ENCODE peak calls at places on chromosomes 16 and 17, in nine cellular contexts. One of them, this sample, is unnamed.

GRCh38 chr17:46782250-46782953 is 36.1 kb downstream of the WNT3 start:
- DNase-seq in left ventricle myocardium inferior: no peak
- DNase-seq in stimulated activated CD8-positive, alpha-beta memory T cell treated with anti-CD3 and anti-CD28 coated beads, Interleukin-7, amount 100 ng/mL, for 24 hours: no peak
- DNase-seq in AG09309: no peak
- DNase-seq in NCI-H2029: no peak
- DNase-seq in NCI-H345: peak
- DNase-seq in foreskin melanocyte: no peak
- DNase-seq in kidney glomerular epithelial cell: no peak
- DNase-seq in GM04503: no peak
- DNase-seq in this sample: peak

GRCh38 chr17:29619251-29619650 is 3.5 kb downstream of the CORO6 start:
- DNase-seq in left ventricle myocardium inferior: no peak
- DNase-seq in stimulated activated CD8-positive, alpha-beta memory T cell treated with anti-CD3 and anti-CD28 coated beads, Interleukin-7, amount 100 ng/mL, for 24 hours: no peak
- DNase-seq in AG09309: no peak
- DNase-seq in NCI-H2029: no peak
- DNase-seq in NCI-H345: peak
- DNase-seq in foreskin melanocyte: peak
- DNase-seq in kidney glomerular epithelial cell: no peak
- DNase-seq in GM04503: no peak
- DNase-seq in this sample: peak

GRCh38 chr17:68605914-68606313 is 4.7 kb upstream of the FAM20A start:
- DNase-seq in left ventricle myocardium inferior: no peak
- DNase-seq in stimulated activated CD8-positive, alpha-beta memory T cell treated with anti-CD3 and anti-CD28 coated beads, Interleukin-7, amount 100 ng/mL, for 24 hours: no peak
- DNase-seq in AG09309: no peak
- DNase-seq in NCI-H2029: no peak
- DNase-seq in NCI-H345: no peak
- DNase-seq in foreskin melanocyte: no peak
- DNase-seq in kidney glomerular epithelial cell: no peak
- DNase-seq in GM04503: no peak
- DNase-seq in this sample: no peak

GRCh38 chr17:2485543-2485942 is 26.1 kb downstream of the METTL16 start:
- DNase-seq in left ventricle myocardium inferior: no peak
- DNase-seq in stimulated activated CD8-positive, alpha-beta memory T cell treated with anti-CD3 and anti-CD28 coated beads, Interleukin-7, amount 100 ng/mL, for 24 hours: no peak
- DNase-seq in AG09309: no peak
- DNase-seq in NCI-H2029: no peak
- DNase-seq in NCI-H345: no peak
- DNase-seq in foreskin melanocyte: no peak
- DNase-seq in kidney glomerular epithelial cell: no peak
- DNase-seq in GM04503: no peak
- DNase-seq in this sample: no peak

GRCh38 chr17:69417545-69418483 is 3.3 kb downstream of the MAP2K6 start:
- DNase-seq in left ventricle myocardium inferior: no peak
- DNase-seq in stimulated activated CD8-positive, alpha-beta memory T cell treated with anti-CD3 and anti-CD28 coated beads, Interleukin-7, amount 100 ng/mL, for 24 hours: no peak
- DNase-seq in AG09309: no peak
- DNase-seq in NCI-H2029: no peak
- DNase-seq in NCI-H345: no peak
- DNase-seq in foreskin melanocyte: no peak
- DNase-seq in kidney glomerular epithelial cell: no peak
- DNase-seq in GM04503: no peak
- DNase-seq in this sample: no peak

GRCh38 chr17:60749050-60749449 is 71.4 kb downstream of the BCAS3 start:
- DNase-seq in left ventricle myocardium inferior: no peak
- DNase-seq in stimulated activated CD8-positive, alpha-beta memory T cell treated with anti-CD3 and anti-CD28 coated beads, Interleukin-7, amount 100 ng/mL, for 24 hours: no peak
- DNase-seq in AG09309: no peak
- DNase-seq in NCI-H2029: no peak
- DNase-seq in NCI-H345: no peak
- DNase-seq in foreskin melanocyte: no peak
- DNase-seq in kidney glomerular epithelial cell: no peak
- DNase-seq in GM04503: no peak
- DNase-seq in this sample: no peak

GRCh38 chr16:10663146-10663545 is 31.6 kb downstream of the TEKT5 start:
- DNase-seq in left ventricle myocardium inferior: no peak
- DNase-seq in stimulated activated CD8-positive, alpha-beta memory T cell treated with anti-CD3 and anti-CD28 coated beads, Interleukin-7, amount 100 ng/mL, for 24 hours: no peak
- DNase-seq in AG09309: no peak
- DNase-seq in NCI-H2029: no peak
- DNase-seq in NCI-H345: no peak
- DNase-seq in foreskin melanocyte: no peak
- DNase-seq in kidney glomerular epithelial cell: no peak
- DNase-seq in GM04503: no peak
- DNase-seq in this sample: no peak

GRCh38 chr16:82331397-82331796 is 161.4 kb upstream of the MPHOSPH6 start:
- DNase-seq in left ventricle myocardium inferior: no peak
- DNase-seq in stimulated activated CD8-positive, alpha-beta memory T cell treated with anti-CD3 and anti-CD28 coated beads, Interleukin-7, amount 100 ng/mL, for 24 hours: no peak
- DNase-seq in AG09309: no peak
- DNase-seq in NCI-H2029: peak
- DNase-seq in NCI-H345: peak
- DNase-seq in foreskin melanocyte: no peak
- DNase-seq in kidney glomerular epithelial cell: no peak
- DNase-seq in GM04503: no peak
- DNase-seq in this sample: no peak

GRCh38 chr17:67194134-67194533 is 50.9 kb downstream of the HELZ start:
- DNase-seq in left ventricle myocardium inferior: no peak
- DNase-seq in stimulated activated CD8-positive, alpha-beta memory T cell treated with anti-CD3 and anti-CD28 coated beads, Interleukin-7, amount 100 ng/mL, for 24 hours: no peak
- DNase-seq in AG09309: no peak
- DNase-seq in NCI-H2029: no peak
- DNase-seq in NCI-H345: no peak
- DNase-seq in foreskin melanocyte: peak
- DNase-seq in kidney glomerular epithelial cell: peak
- DNase-seq in GM04503: peak
- DNase-seq in this sample: no peak

GRCh38 chr17:17305282-17305801 is 2.2 kb downstream of the NT5M start:
- DNase-seq in left ventricle myocardium inferior: no peak
- DNase-seq in stimulated activated CD8-positive, alpha-beta memory T cell treated with anti-CD3 and anti-CD28 coated beads, Interleukin-7, amount 100 ng/mL, for 24 hours: no peak
- DNase-seq in AG09309: no peak
- DNase-seq in NCI-H2029: no peak
- DNase-seq in NCI-H345: no peak
- DNase-seq in foreskin melanocyte: peak
- DNase-seq in kidney glomerular epithelial cell: no peak
- DNase-seq in GM04503: no peak
- DNase-seq in this sample: peak

GRCh38 chr16:17607075-17607509 is 136.3 kb upstream of the XYLT1 start:
- DNase-seq in left ventricle myocardium inferior: no peak
- DNase-seq in stimulated activated CD8-positive, alpha-beta memory T cell treated with anti-CD3 and anti-CD28 coated beads, Interleukin-7, amount 100 ng/mL, for 24 hours: no peak
- DNase-seq in AG09309: no peak
- DNase-seq in NCI-H2029: no peak
- DNase-seq in NCI-H345: no peak
- DNase-seq in foreskin melanocyte: no peak
- DNase-seq in kidney glomerular epithelial cell: no peak
- DNase-seq in GM04503: no peak
- DNase-seq in this sample: no peak

GRCh38 chr17:78112508-78113471 is 15.8 kb downstream of the TMC6 start:
- DNase-seq in left ventricle myocardium inferior: peak
- DNase-seq in stimulated activated CD8-positive, alpha-beta memory T cell treated with anti-CD3 and anti-CD28 coated beads, Interleukin-7, amount 100 ng/mL, for 24 hours: no peak
- DNase-seq in AG09309: no peak
- DNase-seq in NCI-H2029: peak
- DNase-seq in NCI-H345: peak
- DNase-seq in foreskin melanocyte: no peak
- DNase-seq in kidney glomerular epithelial cell: peak
- DNase-seq in GM04503: no peak
- DNase-seq in this sample: peak

GRCh38 chr16:68642436-68643064 is 2.6 kb upstream of the CDH3 start:
- DNase-seq in left ventricle myocardium inferior: no peak
- DNase-seq in stimulated activated CD8-positive, alpha-beta memory T cell treated with anti-CD3 and anti-CD28 coated beads, Interleukin-7, amount 100 ng/mL, for 24 hours: no peak
- DNase-seq in AG09309: no peak
- DNase-seq in NCI-H2029: peak
- DNase-seq in NCI-H345: peak
- DNase-seq in foreskin melanocyte: peak
- DNase-seq in kidney glomerular epithelial cell: peak
- DNase-seq in GM04503: no peak
- DNase-seq in this sample: no peak

GRCh38 chr16:64808474-64808873 is 313.4 kb downstream of the CDH11 start:
- DNase-seq in left ventricle myocardium inferior: no peak
- DNase-seq in stimulated activated CD8-positive, alpha-beta memory T cell treated with anti-CD3 and anti-CD28 coated beads, Interleukin-7, amount 100 ng/mL, for 24 hours: no peak
- DNase-seq in AG09309: no peak
- DNase-seq in NCI-H2029: no peak
- DNase-seq in NCI-H345: no peak
- DNase-seq in foreskin melanocyte: no peak
- DNase-seq in kidney glomerular epithelial cell: no peak
- DNase-seq in GM04503: no peak
- DNase-seq in this sample: no peak

GRCh38 chr17:33192961-33193911 is 99.9 kb downstream of the ASIC2 start:
- DNase-seq in left ventricle myocardium inferior: no peak
- DNase-seq in stimulated activated CD8-positive, alpha-beta memory T cell treated with anti-CD3 and anti-CD28 coated beads, Interleukin-7, amount 100 ng/mL, for 24 hours: no peak
- DNase-seq in AG09309: no peak
- DNase-seq in NCI-H2029: no peak
- DNase-seq in NCI-H345: no peak
- DNase-seq in foreskin melanocyte: no peak
- DNase-seq in kidney glomerular epithelial cell: peak
- DNase-seq in GM04503: no peak
- DNase-seq in this sample: no peak